ENCODE peak calls at places on chromosomes 3 and 15, in nine cellular contexts. Q is body of pancreas; J is colonic mucosa; I is cardiac muscle cell; Y is spleen; A is naive thymus-derived CD4-positive, alpha-beta T cell; B is mammary epithelial cell; O is pancreas; K is GM23248. M is an unnamed sample.

GRCh38 chr3:32817561-32818430 is at the start of gene TRIM71:
- DNase-seq in Q (no peak), J (no peak), I (no peak), Y (peak; percentile 69), A (no peak), B (peak; percentile 39), O (no peak), K (peak; percentile 22), M (no peak)

GRCh38 chr3:63960048-63960711 is 48.0 kb upstream of the SCAANT1 start:
- DNase-seq in Q (peak; percentile 55), J (peak; percentile 41), I (peak; percentile 76), Y (peak; percentile 73), A (no peak), B (peak; percentile 71), O (no peak), K (peak; percentile 85), M (no peak)

GRCh38 chr3:71910107-71910506 is 125.2 kb upstream of the PROK2 start:
- DNase-seq in Q (no peak), J (no peak), I (peak; percentile 25), Y (no peak), A (no peak), B (no peak), O (no peak), K (no peak), M (no peak)

GRCh38 chr3:2869905-2870304 is 240.3 kb downstream of the IL5RA start:
- DNase-seq in Q (no peak), J (no peak), I (no peak), Y (no peak), A (no peak), B (no peak), O (no peak), K (no peak), M (no peak)

GRCh38 chr3:36525115-36525711 is 144.9 kb downstream of the STAC start:
- DNase-seq in Q (no peak), J (no peak), I (peak; percentile 35), Y (no peak), A (no peak), B (peak; percentile 73), O (no peak), K (peak; percentile 90), M (no peak)

GRCh38 chr15:57438166-57438565 is 61.9 kb downstream of the CGNL1 start:
- DNase-seq in Q (no peak), J (no peak), I (no peak), Y (no peak), A (no peak), B (no peak), O (no peak), K (no peak), M (no peak)

GRCh38 chr15:51874751-51875644 is 45.5 kb downstream of the TMOD3 start:
- DNase-seq in Q (peak; percentile 37), J (peak; percentile 49), I (peak; percentile 96), Y (no peak), A (no peak), B (peak; percentile 97), O (no peak), K (peak; percentile 98), M (peak; percentile 90)

GRCh38 chr3:150761831-150762661 is 923 bp downstream of the SIAH2 start:
- DNase-seq in Q (peak; percentile 76), J (peak; percentile 80), I (peak; percentile 60), Y (peak; percentile 91), A (peak; percentile 25), B (peak; percentile 60), O (peak; percentile 66), K (peak; percentile 84), M (no peak)

GRCh38 chr3:144523396-144523795 is 551.8 kb downstream of the DIPK2A start:
- DNase-seq in Q (no peak), J (no peak), I (no peak), Y (no peak), A (no peak), B (no peak), O (no peak), K (no peak), M (no peak)

GRCh38 chr3:142987080-142987700 is 14.2 kb upstream of the U2SURP start:
- DNase-seq in Q (no peak), J (no peak), I (peak; percentile 65), Y (no peak), A (peak; percentile 13), B (peak; percentile 27), O (no peak), K (peak; percentile 61), M (no peak)

GRCh38 chr3:125143982-125144652 is 68.4 kb downstream of the SLC12A8 start:
- DNase-seq in Q (no peak), J (no peak), I (peak; percentile 87), Y (no peak), A (no peak), B (no peak), O (no peak), K (peak; percentile 40), M (no peak)

GRCh38 chr15:41512078-41512394 is 1.6 kb downstream of the LTK start:
- DNase-seq in Q (no peak), J (peak; percentile 36), I (no peak), Y (no peak), A (no peak), B (no peak), O (no peak), K (no peak), M (no peak)

GRCh38 chr3:58604031-58604430 is 26.8 kb upstream of the FAM107A start:
- DNase-seq in Q (no peak), J (no peak), I (no peak), Y (no peak), A (no peak), B (no peak), O (no peak), K (no peak), M (no peak)

DNA sequence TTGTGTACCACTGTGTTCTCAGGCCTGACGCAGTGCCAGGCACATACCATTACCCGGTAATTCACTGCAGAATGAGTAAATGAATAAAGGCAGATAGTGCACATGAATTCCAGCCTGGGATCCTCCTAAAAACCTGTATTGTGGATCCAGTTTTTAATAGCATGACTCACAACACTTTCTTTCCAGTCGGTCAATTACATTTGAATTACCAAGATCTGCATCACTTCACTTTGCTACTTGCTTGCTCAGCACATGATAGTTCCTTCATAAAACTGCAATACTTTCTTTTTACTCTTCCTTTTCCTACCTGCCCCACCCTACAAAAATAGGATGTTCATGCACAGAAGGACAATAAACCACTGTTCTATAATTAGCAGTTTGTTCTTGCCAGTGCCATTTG is 553.8 kb downstream of the MAGI1 start:
- DNase-seq in Q (no peak), J (no peak), I (no peak), Y (no peak), A (no peak), B (peak; percentile 54), O (no peak), K (peak; percentile 10), M (no peak)
- H3K4me1 ChIP-seq in Q (peaks cover 41% of the 10 kb centered on the region), J (no peaks in the 10 kb centered on the region), I (peaks cover 44% of the 10 kb centered on the region), Y (peaks cover 12% of the 10 kb centered on the region), A (no peaks in the 10 kb centered on the region), B (peaks cover 26% of the 10 kb centered on the region), O (no peaks in the 10 kb centered on the region), K (peaks cover 7% of the 10 kb centered on the region), M (peaks cover 29% of the 10 kb centered on the region)

GRCh38 chr3:69890094-69890493 is 109.4 kb upstream of the SAMMSON start:
- DNase-seq in Q (no peak), J (no peak), I (no peak), Y (no peak), A (no peak), B (peak; percentile 84), O (no peak), K (peak; percentile 42), M (peak; percentile 17)
- H3K4me1 ChIP-seq in Q (no peaks in the 10 kb centered on the region), J (no peaks in the 10 kb centered on the region), I (peaks cover 26% of the 10 kb centered on the region), Y (no peaks in the 10 kb centered on the region), A (no peaks in the 10 kb centered on the region), B (peaks cover 9% of the 10 kb centered on the region), O (no peaks in the 10 kb centered on the region), K (peaks cover 14% of the 10 kb centered on the region), M (peaks cover 6% of the 10 kb centered on the region)

DNA sequence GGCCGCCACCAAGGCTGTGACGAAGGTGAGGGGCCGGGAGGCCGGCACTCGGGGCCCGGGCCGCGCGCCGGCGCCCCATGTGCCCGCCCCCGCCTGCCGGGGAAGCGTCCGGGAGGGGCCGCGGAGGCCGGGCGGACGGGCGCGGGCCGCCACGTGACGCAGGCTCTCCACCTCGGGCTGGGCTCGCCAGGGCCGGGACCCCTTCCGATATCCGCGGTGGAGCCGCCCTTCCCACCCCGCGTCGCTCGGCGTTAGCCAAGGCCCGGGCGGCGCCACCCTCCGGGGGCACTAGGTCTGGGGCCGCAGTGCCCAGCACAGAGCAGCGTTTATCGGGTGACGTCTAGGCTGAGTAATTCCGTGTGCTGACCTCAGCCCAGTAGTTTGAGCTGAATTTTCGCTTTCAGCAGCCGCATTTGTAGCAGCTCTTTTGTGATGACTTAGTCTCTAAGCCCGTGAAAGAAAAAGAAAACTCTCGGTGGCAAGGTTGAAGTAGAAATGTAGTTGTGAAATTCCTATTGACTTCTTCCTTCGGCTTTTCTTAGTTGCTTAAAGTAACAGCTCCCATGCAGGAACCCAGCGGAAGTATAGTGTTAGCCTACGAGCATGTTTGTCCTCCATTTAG is 885 bp downstream of the CDV3 start:
- DNase-seq in Q (peak; percentile 75), J (peak; percentile 74), I (peak; percentile 74), Y (peak; percentile 96), A (peak; percentile 61), B (peak; percentile 68), O (peak; percentile 81), K (peak; percentile 89), M (no peak)
- H3K4me1 ChIP-seq in Q (peaks cover 64% of the 10 kb centered on the region), J (peaks cover 18% of the 10 kb centered on the region), I (peaks cover 15% of the 10 kb centered on the region), Y (peaks cover 49% of the 10 kb centered on the region), A (peaks cover 41% of the 10 kb centered on the region), B (peaks cover 37% of the 10 kb centered on the region), O (peaks cover 28% of the 10 kb centered on the region), K (peaks cover 67% of the 10 kb centered on the region), M (peaks cover 60% of the 10 kb centered on the region)

GRCh38 chr15:25401511-25401910 is 37.3 kb downstream of the UBE3A start:
- DNase-seq in Q (no peak), J (no peak), I (no peak), Y (no peak), A (no peak), B (no peak), O (no peak), K (peak; percentile 31), M (no peak)

GRCh38 chr15:25391971-25392733 is 46.7 kb downstream of the UBE3A start:
- DNase-seq in Q (no peak), J (no peak), I (peak; percentile 44), Y (no peak), A (no peak), B (peak; percentile 67), O (no peak), K (peak; percentile 92), M (peak; percentile 7)

GRCh38 chr15:25402342-25402741 is 36.5 kb downstream of the UBE3A start:
- DNase-seq in Q (no peak), J (no peak), I (no peak), Y (no peak), A (no peak), B (no peak), O (no peak), K (no peak), M (no peak)

GRCh38 chr15:25394893-25395292 is 43.9 kb downstream of the UBE3A start:
- DNase-seq in Q (no peak), J (no peak), I (no peak), Y (no peak), A (no peak), B (no peak), O (no peak), K (no peak), M (no peak)

GRCh38 chr15:25397110-25397509 is 41.7 kb downstream of the UBE3A start:
- DNase-seq in Q (no peak), J (no peak), I (no peak), Y (no peak), A (no peak), B (peak; percentile 8), O (no peak), K (peak; percentile 28), M (no peak)
- H3K4me1 ChIP-seq in Q (peaks cover 11% of the 10 kb centered on the region), J (no peaks in the 10 kb centered on the region), I (no peaks in the 10 kb centered on the region), Y (no peaks in the 10 kb centered on the region), A (no peaks in the 10 kb centered on the region), B (peaks cover 3% of the 10 kb centered on the region), O (no peaks in the 10 kb centered on the region), K (peaks cover 30% of the 10 kb centered on the region), M (peaks cover 8% of the 10 kb centered on the region)

M was measured in keratinocyte.